ENCODE peak calls at places on chromosomes 3 and 15, in seven cellular contexts. One of them, this sample, is unnamed.

GRCh38 chr3:154243353-154243752 is 80.9 kb downstream of the DHX36 start:
- DNase-seq in ovary: no peak
- DNase-seq in fibroblast of lung: peak; percentile 70
- DNase-seq in prostate gland: no peak
- DNase-seq in heart left ventricle: no peak
- DNase-seq in testis: no peak
- DNase-seq in esophagus squamous epithelium: no peak
- DNase-seq in this sample: no peak

GRCh38 chr3:122927726-122928125 is 99.8 kb downstream of the SEMA5B start:
- DNase-seq in ovary: no peak
- DNase-seq in fibroblast of lung: no peak
- DNase-seq in prostate gland: no peak
- DNase-seq in heart left ventricle: no peak
- DNase-seq in testis: no peak
- DNase-seq in esophagus squamous epithelium: no peak
- DNase-seq in this sample: no peak

GRCh38 chr3:49869525-49870126 is at the start of gene CAMKV:
- DNase-seq in ovary: no peak
- DNase-seq in fibroblast of lung: no peak
- DNase-seq in prostate gland: no peak
- DNase-seq in heart left ventricle: no peak
- DNase-seq in testis: no peak
- DNase-seq in esophagus squamous epithelium: no peak
- DNase-seq in this sample: peak; percentile 86

GRCh38 chr3:11733914-11734313 is 90.2 kb upstream of the VGLL4 start:
- DNase-seq in ovary: no peak
- DNase-seq in fibroblast of lung: no peak
- DNase-seq in prostate gland: no peak
- DNase-seq in heart left ventricle: no peak
- DNase-seq in testis: no peak
- DNase-seq in esophagus squamous epithelium: no peak
- DNase-seq in this sample: no peak

GRCh38 chr15:64284037-64284436 is 71.9 kb downstream of the CSNK1G1 start:
- DNase-seq in ovary: no peak
- DNase-seq in fibroblast of lung: peak; percentile 59
- DNase-seq in prostate gland: no peak
- DNase-seq in heart left ventricle: no peak
- DNase-seq in testis: no peak
- DNase-seq in esophagus squamous epithelium: no peak
- DNase-seq in this sample: no peak

GRCh38 chr15:60520825-60521368 is 42.0 kb upstream of the ICE2 start:
- DNase-seq in ovary: peak; percentile 69
- DNase-seq in fibroblast of lung: peak; percentile 54
- DNase-seq in prostate gland: peak; percentile 61
- DNase-seq in heart left ventricle: peak; percentile 44
- DNase-seq in testis: peak; percentile 84
- DNase-seq in esophagus squamous epithelium: no peak
- DNase-seq in this sample: peak; percentile 91

GRCh38 chr3:36842275-36842674 is 77.9 kb upstream of the DCLK3 start:
- DNase-seq in ovary: no peak
- DNase-seq in fibroblast of lung: no peak
- DNase-seq in prostate gland: no peak
- DNase-seq in heart left ventricle: no peak
- DNase-seq in testis: no peak
- DNase-seq in esophagus squamous epithelium: no peak
- DNase-seq in this sample: no peak

GRCh38 chr3:196627043-196627442 is 12.5 kb upstream of the NRROS start:
- DNase-seq in ovary: no peak
- DNase-seq in fibroblast of lung: peak; percentile 17
- DNase-seq in prostate gland: no peak
- DNase-seq in heart left ventricle: no peak
- DNase-seq in testis: no peak
- DNase-seq in esophagus squamous epithelium: no peak
- DNase-seq in this sample: no peak

GRCh38 chr15:65326109-65326508 is 21.6 kb downstream of the RNU5B-1 start:
- DNase-seq in ovary: no peak
- DNase-seq in fibroblast of lung: peak; percentile 14
- DNase-seq in prostate gland: no peak
- DNase-seq in heart left ventricle: peak; percentile 47
- DNase-seq in testis: peak; percentile 43
- DNase-seq in esophagus squamous epithelium: no peak
- DNase-seq in this sample: peak; percentile 74

GRCh38 chr3:180252683-180253082 is 215.9 kb upstream of the PEX5L start:
- DNase-seq in ovary: no peak
- DNase-seq in fibroblast of lung: no peak
- DNase-seq in prostate gland: no peak
- DNase-seq in heart left ventricle: no peak
- DNase-seq in testis: no peak
- DNase-seq in esophagus squamous epithelium: no peak
- DNase-seq in this sample: no peak

GRCh38 chr3:132448211-132448961 is 31.1 kb downstream of the DNAJC13 start:
- DNase-seq in ovary: peak; percentile 80
- DNase-seq in fibroblast of lung: peak; percentile 48
- DNase-seq in prostate gland: peak; percentile 12
- DNase-seq in heart left ventricle: peak; percentile 76
- DNase-seq in testis: peak; percentile 84
- DNase-seq in esophagus squamous epithelium: no peak
- DNase-seq in this sample: no peak

GRCh38 chr3:49867400-49867799 is 2.3 kb downstream of the CAMKV start:
- DNase-seq in ovary: no peak
- DNase-seq in fibroblast of lung: no peak
- DNase-seq in prostate gland: no peak
- DNase-seq in heart left ventricle: no peak
- DNase-seq in testis: no peak
- DNase-seq in esophagus squamous epithelium: no peak
- DNase-seq in this sample: no peak

GRCh38 chr15:84099181-84099580 is 136.4 kb upstream of the GOLGA6L4 start:
- DNase-seq in ovary: no peak
- DNase-seq in fibroblast of lung: peak; percentile 48
- DNase-seq in prostate gland: no peak
- DNase-seq in heart left ventricle: peak; percentile 23
- DNase-seq in testis: no peak
- DNase-seq in esophagus squamous epithelium: no peak
- DNase-seq in this sample: no peak

GRCh38 chr15:72184165-72184811 is 13.3 kb downstream of the GRAMD2A start:
- DNase-seq in ovary: no peak
- DNase-seq in fibroblast of lung: peak; percentile 45
- DNase-seq in prostate gland: no peak
- DNase-seq in heart left ventricle: no peak
- DNase-seq in testis: no peak
- DNase-seq in esophagus squamous epithelium: no peak
- DNase-seq in this sample: peak; percentile 88

GRCh38 chr3:87126321-87126720 is 100.8 kb upstream of the CHMP2B start:
- DNase-seq in ovary: no peak
- DNase-seq in fibroblast of lung: no peak
- DNase-seq in prostate gland: no peak
- DNase-seq in heart left ventricle: no peak
- DNase-seq in testis: no peak
- DNase-seq in esophagus squamous epithelium: no peak
- DNase-seq in this sample: no peak

GRCh38 chr15:85125056-85125661 is 143.5 kb downstream of the PDE8A start:
- DNase-seq in ovary: no peak
- DNase-seq in fibroblast of lung: peak; percentile 51
- DNase-seq in prostate gland: no peak
- DNase-seq in heart left ventricle: no peak
- DNase-seq in testis: no peak
- DNase-seq in esophagus squamous epithelium: no peak
- DNase-seq in this sample: peak; percentile 62

GRCh38 chr3:94811836-94812235 is 749.0 kb downstream of the NSUN3 start:
- DNase-seq in ovary: no peak
- DNase-seq in fibroblast of lung: no peak
- DNase-seq in prostate gland: no peak
- DNase-seq in heart left ventricle: no peak
- DNase-seq in testis: no peak
- DNase-seq in esophagus squamous epithelium: no peak
- DNase-seq in this sample: no peak

GRCh38 chr3:41966206-41966605 is 4.3 kb upstream of the ULK4 start:
- DNase-seq in ovary: no peak
- DNase-seq in fibroblast of lung: no peak
- DNase-seq in prostate gland: no peak
- DNase-seq in heart left ventricle: no peak
- DNase-seq in testis: no peak
- DNase-seq in esophagus squamous epithelium: no peak
- DNase-seq in this sample: no peak

GRCh38 chr15:41647269-41647668 is 12.9 kb upstream of the MGA start:
- DNase-seq in ovary: no peak
- DNase-seq in fibroblast of lung: no peak
- DNase-seq in prostate gland: no peak
- DNase-seq in heart left ventricle: no peak
- DNase-seq in testis: no peak
- DNase-seq in esophagus squamous epithelium: no peak
- DNase-seq in this sample: no peak

GRCh38 chr3:159795050-159795449 is 193.6 kb upstream of the IL12A start:
- DNase-seq in ovary: no peak
- DNase-seq in fibroblast of lung: no peak
- DNase-seq in prostate gland: no peak
- DNase-seq in heart left ventricle: peak; percentile 43
- DNase-seq in testis: peak; percentile 46
- DNase-seq in esophagus squamous epithelium: no peak
- DNase-seq in this sample: no peak

GRCh38 chr3:159796226-159796625 is 192.4 kb upstream of the IL12A start:
- DNase-seq in ovary: no peak
- DNase-seq in fibroblast of lung: peak; percentile 50
- DNase-seq in prostate gland: no peak
- DNase-seq in heart left ventricle: no peak
- DNase-seq in testis: no peak
- DNase-seq in esophagus squamous epithelium: no peak
- DNase-seq in this sample: no peak

GRCh38 chr3:159797771-159798170 is 190.9 kb upstream of the IL12A start:
- DNase-seq in ovary: no peak
- DNase-seq in fibroblast of lung: no peak
- DNase-seq in prostate gland: no peak
- DNase-seq in heart left ventricle: no peak
- DNase-seq in testis: no peak
- DNase-seq in esophagus squamous epithelium: no peak
- DNase-seq in this sample: no peak

GRCh38 chr3:159796744-159797143 is 191.9 kb upstream of the IL12A start:
- DNase-seq in ovary: no peak
- DNase-seq in fibroblast of lung: peak; percentile 97
- DNase-seq in prostate gland: no peak
- DNase-seq in heart left ventricle: no peak
- DNase-seq in testis: no peak
- DNase-seq in esophagus squamous epithelium: no peak
- DNase-seq in this sample: no peak

DNA sequence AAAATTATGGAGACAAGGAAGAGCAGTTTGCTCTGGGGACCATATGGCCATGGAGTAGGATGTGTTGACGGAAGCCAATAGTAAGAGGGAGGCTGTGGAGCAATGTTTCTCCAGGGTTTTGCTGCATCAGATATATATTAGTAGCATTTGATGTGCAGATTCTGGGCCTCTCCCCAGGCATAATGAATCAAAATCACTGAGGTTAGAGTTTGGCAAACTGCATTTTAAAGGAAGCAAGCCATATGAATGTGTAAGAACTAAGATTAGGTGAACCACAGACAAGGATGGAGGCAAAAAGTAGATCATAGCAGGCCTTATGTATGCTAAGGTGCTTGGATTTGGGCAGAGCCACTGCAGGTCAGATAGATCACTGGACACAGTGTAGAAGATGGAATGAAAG is 192.9 kb upstream of the IL12A start:
- DNase-seq in ovary: no peak
- DNase-seq in fibroblast of lung: peak; percentile 76
- DNase-seq in prostate gland: no peak
- DNase-seq in heart left ventricle: no peak
- DNase-seq in testis: no peak
- DNase-seq in esophagus squamous epithelium: no peak
- DNase-seq in this sample: no peak
- H3K27ac ChIP-seq in ovary: no peak overlapping the region
- H3K27ac ChIP-seq in fibroblast of lung: peak overlapping the region; percentile 67
- H3K27ac ChIP-seq in prostate gland: peak overlapping the region; percentile 26
- H3K27ac ChIP-seq in heart left ventricle: peak overlapping the region; percentile 59
- H3K27ac ChIP-seq in testis: no peak overlapping the region
- H3K27ac ChIP-seq in esophagus squamous epithelium: peak overlapping the region; percentile 75
- H3K27ac ChIP-seq in this sample: no peak overlapping the region

DNA sequence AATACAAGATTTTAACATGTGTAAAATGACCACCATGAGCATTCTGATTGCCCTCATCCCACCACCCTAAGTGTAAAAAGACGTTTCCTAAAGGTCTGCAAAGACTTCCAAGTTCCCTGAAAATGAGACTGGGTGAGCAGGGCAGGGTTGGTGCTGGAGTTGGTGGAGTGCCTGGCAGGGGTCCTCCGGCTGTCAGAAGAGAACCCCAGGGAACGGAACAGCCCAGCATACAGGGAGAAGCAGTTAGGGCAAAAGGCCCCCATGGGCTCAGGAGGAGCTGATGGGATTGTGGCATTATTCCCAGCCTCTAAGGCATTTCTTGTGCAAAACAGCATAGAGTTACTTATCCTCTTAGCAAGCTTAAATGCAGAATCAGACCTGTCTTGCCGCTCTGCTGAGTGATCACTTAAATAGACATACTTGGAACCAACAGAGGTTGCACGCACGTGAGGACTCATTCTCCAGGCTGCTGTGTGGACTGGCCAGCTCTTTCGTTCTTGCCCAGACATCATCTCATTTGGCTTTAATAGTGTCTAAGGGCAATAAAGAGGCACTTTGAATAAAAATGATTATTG is 36.0 kb downstream of the XYLB start:
- DNase-seq in ovary: no peak
- DNase-seq in fibroblast of lung: no peak
- DNase-seq in prostate gland: peak; percentile 52
- DNase-seq in heart left ventricle: no peak
- DNase-seq in testis: no peak
- DNase-seq in esophagus squamous epithelium: no peak
- DNase-seq in this sample: no peak
- H3K9me3 ChIP-seq in ovary: no peaks in the 10 kb centered on the region
- H3K9me3 ChIP-seq in fibroblast of lung: no peaks in the 10 kb centered on the region
- H3K9me3 ChIP-seq in prostate gland: no peaks in the 10 kb centered on the region
- H3K9me3 ChIP-seq in heart left ventricle: no peaks in the 10 kb centered on the region
- H3K9me3 ChIP-seq in testis: no peaks in the 10 kb centered on the region
- H3K9me3 ChIP-seq in esophagus squamous epithelium: no peaks in the 10 kb centered on the region
- H3K9me3 ChIP-seq in this sample: peaks cover 49% of the 10 kb centered on the region

DNA sequence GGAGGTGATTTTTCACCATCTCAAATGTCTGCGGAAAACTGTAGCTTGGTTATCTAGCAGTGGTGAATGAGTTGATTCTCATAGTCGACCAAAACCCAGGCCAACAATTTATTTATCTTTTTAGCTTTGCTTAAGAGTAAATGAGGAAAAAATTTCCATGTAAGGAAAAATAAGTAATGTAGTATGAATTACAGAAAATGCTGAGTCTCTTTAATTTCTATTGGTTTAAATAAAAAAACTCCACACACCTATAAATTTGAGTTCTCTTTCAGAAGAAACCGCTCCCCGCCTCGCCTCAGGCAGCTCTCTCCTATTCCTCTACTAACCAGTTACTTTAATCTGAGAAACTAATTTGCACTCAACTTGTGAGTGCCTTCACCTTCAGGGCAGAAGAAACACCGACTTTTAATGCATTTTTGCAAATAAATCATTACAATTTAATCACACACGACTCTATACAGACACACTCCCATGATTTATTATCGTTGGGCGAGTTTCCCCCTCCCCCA is 540 bp upstream of the RSRC1 start:
- DNase-seq in ovary: no peak
- DNase-seq in fibroblast of lung: no peak
- DNase-seq in prostate gland: no peak
- DNase-seq in heart left ventricle: no peak
- DNase-seq in testis: no peak
- DNase-seq in esophagus squamous epithelium: no peak
- DNase-seq in this sample: no peak
- H3K27ac ChIP-seq in ovary: no peak overlapping the region
- H3K27ac ChIP-seq in fibroblast of lung: no peak overlapping the region
- H3K27ac ChIP-seq in prostate gland: peak overlapping the region; percentile 67
- H3K27ac ChIP-seq in heart left ventricle: no peak overlapping the region
- H3K27ac ChIP-seq in testis: peak overlapping the region; percentile 88
- H3K27ac ChIP-seq in esophagus squamous epithelium: peak overlapping the region; percentile 90
- H3K27ac ChIP-seq in this sample: no peak overlapping the region

GRCh38 chr3:7272203-7272602 is 411.3 kb downstream of the GRM7 start:
- DNase-seq in ovary: no peak
- DNase-seq in fibroblast of lung: no peak
- DNase-seq in prostate gland: no peak
- DNase-seq in heart left ventricle: no peak
- DNase-seq in testis: no peak
- DNase-seq in esophagus squamous epithelium: no peak
- DNase-seq in this sample: no peak
- H3K9me3 ChIP-seq in ovary: no peaks in the 10 kb centered on the region
- H3K9me3 ChIP-seq in fibroblast of lung: no peaks in the 10 kb centered on the region
- H3K9me3 ChIP-seq in prostate gland: no peaks in the 10 kb centered on the region
- H3K9me3 ChIP-seq in heart left ventricle: no peaks in the 10 kb centered on the region
- H3K9me3 ChIP-seq in testis: no peaks in the 10 kb centered on the region
- H3K9me3 ChIP-seq in esophagus squamous epithelium: no peaks in the 10 kb centered on the region
- H3K9me3 ChIP-seq in this sample: peaks cover 20% of the 10 kb centered on the region